ENCODE peak calls at places on chromosomes 6 and 20, in six cellular contexts. O is fibroblast of lung, F is stomach, N is RWPE1, V is thoracic aorta, B is breast epithelium. U is an unnamed sample.

GRCh38 chr6:111712398-111712797 is 106.7 kb upstream of the TRAF3IP2 start:
- DNase-seq in N (peak), B (no peak), F (peak), V (no peak), O (peak), U (peak)

GRCh38 chr6:143536866-143537691 is 25.6 kb upstream of the FUCA2 start:
- DNase-seq in V (no peak), N (peak), B (peak), F (peak), O (peak), U (no peak)

GRCh38 chr6:53032853-53033252 is 32.4 kb upstream of the FBXO9 start:
- DNase-seq in O (peak), F (no peak), N (no peak), V (no peak), B (no peak), U (no peak)

GRCh38 chr6:129370268-129370916 is 339.6 kb downstream of the ARHGAP18 start:
- DNase-seq in B (no peak), N (peak), O (peak), V (no peak), F (peak), U (no peak)

GRCh38 chr6:18371010-18371409 is 16.1 kb upstream of the RNF144B start:
- DNase-seq in B (no peak), N (no peak), O (no peak), V (no peak), F (no peak), U (no peak)

GRCh38 chr6:104809116-104809515 is 50.6 kb downstream of the HACE1 start:
- DNase-seq in N (no peak), V (no peak), B (no peak), O (no peak), F (no peak), U (no peak)

GRCh38 chr6:2498224-2498623 is 252.5 kb downstream of the MYLK4 start:
- DNase-seq in F (no peak), B (no peak), V (no peak), O (no peak), N (peak), U (no peak)

GRCh38 chr6:105594821-105595220 is 191.9 kb upstream of the PREP start:
- DNase-seq in V (no peak), N (no peak), F (no peak), B (no peak), O (no peak), U (no peak)

GRCh38 chr6:109174911-109175310 is 79.6 kb downstream of the CEP57L1 start:
- DNase-seq in F (no peak), N (no peak), O (no peak), V (no peak), B (no peak), U (peak)

DNA sequence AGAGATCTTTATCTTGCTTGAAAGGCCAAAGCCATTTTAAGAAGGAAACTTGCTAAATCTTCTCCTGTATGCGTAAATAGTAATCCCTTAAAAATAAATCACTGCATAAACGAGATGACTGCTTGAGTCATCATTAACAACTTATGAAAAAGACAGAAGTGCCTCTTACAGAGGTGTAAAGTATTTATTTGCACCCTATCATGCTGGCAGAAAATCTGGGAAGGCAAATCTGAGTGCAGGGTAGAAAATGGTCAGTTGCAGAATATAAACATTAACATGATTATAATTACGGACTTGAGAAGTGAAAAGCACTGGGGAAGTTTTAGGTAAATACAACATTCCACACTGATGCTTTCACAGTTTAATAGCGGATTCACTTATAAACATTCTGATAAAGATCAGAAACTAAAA is 67.5 kb upstream of the FBXO30 start:
- DNase-seq in F (no peak), V (no peak), N (no peak), O (peak), B (no peak), U (peak)
- TF ChIP-seq CTCF in F (no peak), V (no peak), N (no peak), O (no peak), B (no peak), U (no peak)

GRCh38 chr20:48827880-48828733 is at the start of gene PREX1:
- DNase-seq in V (no peak), N (peak), O (peak), F (peak), B (peak), U (no peak)
- TF ChIP-seq CTCF in V (no peak), N (no peak), O (no peak), F (no peak), B (no peak), U (no peak)

GRCh38 chr6:163717106-163717764 is 302.7 kb downstream of the QKI start:
- DNase-seq in B (no peak), N (no peak), O (no peak), F (no peak), V (no peak), U (no peak)

GRCh38 chr6:163715846-163716245 is 301.3 kb downstream of the QKI start:
- DNase-seq in F (no peak), O (no peak), N (no peak), V (no peak), B (no peak), U (no peak)

GRCh38 chr6:163718537-163718936 is 304.0 kb downstream of the QKI start:
- DNase-seq in B (no peak), N (no peak), F (no peak), V (no peak), O (no peak), U (no peak)

GRCh38 chr6:163719028-163719742 is 304.7 kb downstream of the QKI start:
- DNase-seq in B (no peak), F (peak), V (no peak), N (no peak), O (no peak), U (no peak)

GRCh38 chr6:163716690-163717089 is 302.2 kb downstream of the QKI start:
- DNase-seq in O (no peak), N (no peak), B (no peak), V (no peak), F (no peak), U (no peak)
- TF ChIP-seq CTCF in O (no peak), N (no peak), B (no peak), V (no peak), F (no peak), U (no peak)

DNA sequence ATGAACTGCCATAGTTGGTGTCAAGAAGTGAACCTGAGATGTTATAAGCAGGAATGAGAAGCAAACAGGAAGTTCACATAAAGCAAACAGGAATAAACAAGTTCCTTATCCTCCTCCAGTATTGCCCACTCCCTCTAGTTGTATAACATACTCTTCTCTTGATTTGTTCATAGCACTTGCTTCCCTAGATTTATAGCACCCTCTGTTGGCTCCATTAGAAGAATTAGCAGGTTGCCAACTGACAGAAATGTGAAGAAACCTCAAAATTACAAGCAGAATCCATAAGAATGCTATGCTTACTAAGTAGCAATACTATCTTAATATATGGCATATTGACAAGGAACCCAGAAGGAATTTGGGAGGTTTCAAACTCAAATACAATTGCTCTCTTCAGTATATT is 195.4 kb downstream of the TBX18 start:
- DNase-seq in N (no peak), V (no peak), B (no peak), F (no peak), O (peak), U (no peak)
- TF ChIP-seq CTCF in N (no peak), V (no peak), B (no peak), F (no peak), O (peak), U (peak)

GRCh38 chr6:85705220-85705619 is 62.5 kb upstream of the SYNCRIP start:
- DNase-seq in B (no peak), O (no peak), V (no peak), N (no peak), F (peak), U (no peak)
- TF ChIP-seq CTCF in B (no peak), O (no peak), V (no peak), N (no peak), F (no peak), U (no peak)

GRCh38 chr20:57256908-57257307 is 9.5 kb downstream of the BMP7 start:
- DNase-seq in O (no peak), N (no peak), B (no peak), F (no peak), V (no peak), U (no peak)
- TF ChIP-seq CTCF in O (no peak), N (no peak), B (no peak), F (no peak), V (no peak), U (no peak)

U was measured in AG04449.